ENCODE peak calls at places on chromosome 2, in seven cellular contexts. One of them, this sample, is unnamed.

GRCh38 chr2:47528874-47529273 is 125.9 kb downstream of the MSH2 start:
- DNase-seq in HepG2: no peak
- DNase-seq in hepatocyte: no peak
- DNase-seq in amniotic stem cell: no peak
- DNase-seq in NCI-H2081: no peak
- DNase-seq in NCI-H1930: no peak
- DNase-seq in Caco-2: no peak
- DNase-seq in this sample: no peak

GRCh38 chr2:67076265-67076664 is 320.9 kb upstream of the ETAA1 start:
- DNase-seq in HepG2: no peak
- DNase-seq in hepatocyte: no peak
- DNase-seq in amniotic stem cell: no peak
- DNase-seq in NCI-H2081: no peak
- DNase-seq in NCI-H1930: no peak
- DNase-seq in Caco-2: no peak
- DNase-seq in this sample: no peak

GRCh38 chr2:11166476-11166875 is 11.2 kb downstream of the SLC66A3 start:
- DNase-seq in HepG2: no peak
- DNase-seq in hepatocyte: no peak
- DNase-seq in amniotic stem cell: no peak
- DNase-seq in NCI-H2081: no peak
- DNase-seq in NCI-H1930: no peak
- DNase-seq in Caco-2: no peak
- DNase-seq in this sample: no peak

GRCh38 chr2:101179982-101180381 is 28.8 kb upstream of the TBC1D8 start:
- DNase-seq in HepG2: no peak
- DNase-seq in hepatocyte: no peak
- DNase-seq in amniotic stem cell: no peak
- DNase-seq in NCI-H2081: no peak
- DNase-seq in NCI-H1930: no peak
- DNase-seq in Caco-2: no peak
- DNase-seq in this sample: no peak

GRCh38 chr2:138306626-138307025 is 194.9 kb upstream of the SPOPL start:
- DNase-seq in HepG2: no peak
- DNase-seq in hepatocyte: no peak
- DNase-seq in amniotic stem cell: no peak
- DNase-seq in NCI-H2081: no peak
- DNase-seq in NCI-H1930: no peak
- DNase-seq in Caco-2: no peak
- DNase-seq in this sample: no peak

GRCh38 chr2:119517433-119517832 is 6.8 kb downstream of the SCTR start:
- DNase-seq in HepG2: peak
- DNase-seq in hepatocyte: peak
- DNase-seq in amniotic stem cell: no peak
- DNase-seq in NCI-H2081: peak
- DNase-seq in NCI-H1930: peak
- DNase-seq in Caco-2: peak
- DNase-seq in this sample: no peak

GRCh38 chr2:111161971-111162370 is 41.3 kb downstream of the BCL2L11 start:
- DNase-seq in HepG2: no peak
- DNase-seq in hepatocyte: no peak
- DNase-seq in amniotic stem cell: no peak
- DNase-seq in NCI-H2081: peak
- DNase-seq in NCI-H1930: no peak
- DNase-seq in Caco-2: no peak
- DNase-seq in this sample: peak

GRCh38 chr2:18788590-18788989 is 199.2 kb upstream of the NT5C1B start:
- DNase-seq in HepG2: no peak
- DNase-seq in hepatocyte: peak
- DNase-seq in amniotic stem cell: no peak
- DNase-seq in NCI-H2081: no peak
- DNase-seq in NCI-H1930: no peak
- DNase-seq in Caco-2: no peak
- DNase-seq in this sample: peak

GRCh38 chr2:10993001-10993481 is 81.3 kb downstream of the KCNF1 start:
- DNase-seq in HepG2: no peak
- DNase-seq in hepatocyte: no peak
- DNase-seq in amniotic stem cell: no peak
- DNase-seq in NCI-H2081: no peak
- DNase-seq in NCI-H1930: no peak
- DNase-seq in Caco-2: no peak
- DNase-seq in this sample: no peak

GRCh38 chr2:200810967-200811335 is 759 bp upstream of the BZW1 start:
- DNase-seq in HepG2: no peak
- DNase-seq in hepatocyte: no peak
- DNase-seq in amniotic stem cell: no peak
- DNase-seq in NCI-H2081: no peak
- DNase-seq in NCI-H1930: no peak
- DNase-seq in Caco-2: no peak
- DNase-seq in this sample: no peak

GRCh38 chr2:69554981-69555380 is 88.6 kb downstream of the AAK1 start:
- DNase-seq in HepG2: no peak
- DNase-seq in hepatocyte: no peak
- DNase-seq in amniotic stem cell: no peak
- DNase-seq in NCI-H2081: no peak
- DNase-seq in NCI-H1930: no peak
- DNase-seq in Caco-2: no peak
- DNase-seq in this sample: no peak

GRCh38 chr2:239349448-239350135 is 51.2 kb downstream of the HDAC4 start:
- DNase-seq in HepG2: no peak
- DNase-seq in hepatocyte: no peak
- DNase-seq in amniotic stem cell: no peak
- DNase-seq in NCI-H2081: no peak
- DNase-seq in NCI-H1930: no peak
- DNase-seq in Caco-2: no peak
- DNase-seq in this sample: no peak

GRCh38 chr2:167925775-167926174 is 321.6 kb downstream of the STK39 start:
- DNase-seq in HepG2: no peak
- DNase-seq in hepatocyte: no peak
- DNase-seq in amniotic stem cell: no peak
- DNase-seq in NCI-H2081: peak
- DNase-seq in NCI-H1930: no peak
- DNase-seq in Caco-2: no peak
- DNase-seq in this sample: no peak

This sample was measured in NCI-H2171.